ENCODE peak calls at places on chromosome 6, in eight cellular contexts. V is HepG2; E is sciatic nerve; A is A549; B is activated naive CD4-positive, alpha-beta T cell treated with anti-CD3 and anti-CD28 coated beads, Interleukin-2, amount 50 U/mL, for 72 hours; O is CD4-positive, alpha-beta T cell; W is IMR-90; Q is heart right ventricle. F is an unnamed sample.

GRCh38 chr6:121305957-121306607 is 28.2 kb downstream of the TBC1D32 start:
- ATAC-seq in V (peak; percentile 95), E (no peak), A (peak; percentile 66), B (no peak), O (peak; percentile 64), W (no peak), Q (no peak), F (no peak)

GRCh38 chr6:118207947-118208346 is 300.9 kb downstream of the SLC35F1 start:
- ATAC-seq in V (no peak), E (no peak), A (no peak), B (no peak), O (no peak), W (no peak), Q (no peak), F (no peak)

GRCh38 chr6:37175332-37176267 is 5.6 kb downstream of the PIM1 start:
- ATAC-seq in V (no peak), E (no peak), A (no peak), B (no peak), O (no peak), W (no peak), Q (no peak), F (no peak)

GRCh38 chr6:338815-339262 is 46.6 kb downstream of the DUSP22 start:
- ATAC-seq in V (peak; percentile 42), E (no peak), A (no peak), B (peak; percentile 53), O (no peak), W (no peak), Q (no peak), F (no peak)

GRCh38 chr6:39574991-39575390 is 150.2 kb downstream of the KIF6 start:
- ATAC-seq in V (no peak), E (no peak), A (no peak), B (no peak), O (no peak), W (no peak), Q (no peak), F (no peak)

GRCh38 chr6:168400044-168400443 is 40.9 kb upstream of the SMOC2 start:
- ATAC-seq in V (no peak), E (peak; percentile 94), A (no peak), B (no peak), O (no peak), W (no peak), Q (no peak), F (peak; percentile 22)

GRCh38 chr6:158688860-158689259 is 39.0 kb downstream of the SYTL3 start:
- ATAC-seq in V (no peak), E (no peak), A (no peak), B (no peak), O (no peak), W (no peak), Q (no peak), F (no peak)

GRCh38 chr6:169853196-169854082 is 102.0 kb downstream of the ERMARD start:
- ATAC-seq in V (no peak), E (no peak), A (no peak), B (no peak), O (no peak), W (no peak), Q (no peak), F (no peak)

GRCh38 chr6:84773431-84774173 is 9.2 kb upstream of the TBX18 start:
- ATAC-seq in V (no peak), E (peak; percentile 67), A (peak; percentile 67), B (no peak), O (no peak), W (peak; percentile 54), Q (peak; percentile 52), F (peak; percentile 35)

GRCh38 chr6:122709922-122710512 is 69.5 kb upstream of the FABP7 start:
- ATAC-seq in V (no peak), E (peak; percentile 76), A (no peak), B (no peak), O (no peak), W (no peak), Q (peak; percentile 33), F (no peak)

GRCh38 chr6:107867302-107867615 is 43.1 kb upstream of the SCML4 start:
- ATAC-seq in V (peak; percentile 51), E (peak; percentile 28), A (peak; percentile 53), B (peak; percentile 10), O (no peak), W (no peak), Q (no peak), F (no peak)

GRCh38 chr6:15761045-15761502 is 98.2 kb upstream of the DTNBP1 start:
- ATAC-seq in V (no peak), E (no peak), A (no peak), B (no peak), O (no peak), W (no peak), Q (no peak), F (no peak)

GRCh38 chr6:98335594-98335993 is 498.8 kb upstream of the POU3F2 start:
- ATAC-seq in V (no peak), E (no peak), A (no peak), B (no peak), O (no peak), W (no peak), Q (no peak), F (no peak)

GRCh38 chr6:38549180-38549579 is 90.5 kb downstream of the BTBD9 start:
- ATAC-seq in V (no peak), E (no peak), A (no peak), B (no peak), O (no peak), W (no peak), Q (no peak), F (no peak)

GRCh38 chr6:120545353-120545752 is 788.9 kb downstream of the TBC1D32 start:
- ATAC-seq in V (no peak), E (no peak), A (no peak), B (no peak), O (no peak), W (no peak), Q (no peak), F (no peak)